ENCODE peak calls at places on chromosomes 3 and 15, in seven cellular contexts. X is GM20000, Q is right lobe of liver, S is lung, B is IMR-90, E is neural crest cell, D is dorsolateral prefrontal cortex. R is an unnamed sample.

GRCh38 chr3:116029286-116029685 is 406.0 kb downstream of the GAP43 start:
- DNase-seq in X (no peak), Q (no peak), S (no peak), B (no peak), E (no peak), D (no peak), R (no peak)

GRCh38 chr3:46695962-46696922 is 2.8 kb upstream of the ALS2CL start:
- DNase-seq in X (no peak), Q (no peak), S (no peak), B (peak; percentile 29), E (no peak), D (peak; percentile 29), R (no peak)

GRCh38 chr3:151146071-151146730 is 56.8 kb downstream of the GPR171 start:
- DNase-seq in X (peak; percentile 66), Q (peak; percentile 73), S (peak; percentile 68), B (peak; percentile 69), E (peak; percentile 55), D (peak; percentile 78), R (peak; percentile 54)

GRCh38 chr3:35966629-35967464 is 327.5 kb downstream of the ARPP21 start:
- DNase-seq in X (no peak), Q (no peak), S (no peak), B (no peak), E (no peak), D (no peak), R (no peak)

GRCh38 chr3:65889707-65890099 is 149.0 kb downstream of the MAGI1 start:
- DNase-seq in X (no peak), Q (no peak), S (no peak), B (no peak), E (no peak), D (no peak), R (no peak)

GRCh38 chr15:84822774-84823579 is 5.8 kb downstream of the ALPK3 start:
- DNase-seq in X (no peak), Q (no peak), S (no peak), B (no peak), E (no peak), D (no peak), R (no peak)

GRCh38 chr3:73868688-73869315 is 244.1 kb upstream of the PDZRN3 start:
- DNase-seq in X (no peak), Q (no peak), S (no peak), B (peak; percentile 38), E (peak; percentile 54), D (peak; percentile 59), R (peak; percentile 20)

GRCh38 chr15:74130089-74130848 is at the start of gene ISLR2:
- DNase-seq in X (no peak), Q (no peak), S (no peak), B (no peak), E (no peak), D (peak; percentile 33), R (no peak)

GRCh38 chr3:129118745-129119144 is 2.9 kb downstream of the RAB43 start:
- DNase-seq in X (no peak), Q (no peak), S (no peak), B (no peak), E (no peak), D (no peak), R (no peak)

GRCh38 chr3:171088984-171089754 is 62.6 kb upstream of the SLC2A2 start:
- DNase-seq in X (no peak), Q (no peak), S (no peak), B (peak; percentile 95), E (no peak), D (no peak), R (no peak)

GRCh38 chr3:10845839-10846656 is 30.0 kb downstream of the SLC6A11 start:
- DNase-seq in X (no peak), Q (no peak), S (no peak), B (no peak), E (no peak), D (no peak), R (peak; percentile 28)

GRCh38 chr3:23806322-23807160 is 786 bp downstream of the UBE2E1 start:
- DNase-seq in X (peak; percentile 67), Q (peak; percentile 63), S (peak; percentile 29), B (no peak), E (peak; percentile 21), D (no peak), R (peak; percentile 57)

GRCh38 chr3:107942244-107942643 is 148.6 kb downstream of the CD47 start:
- DNase-seq in X (no peak), Q (no peak), S (no peak), B (peak; percentile 13), E (no peak), D (no peak), R (peak; percentile 11)

GRCh38 chr3:14905055-14905657 is 42.2 kb upstream of the NR2C2 start:
- DNase-seq in X (no peak), Q (no peak), S (no peak), B (no peak), E (no peak), D (no peak), R (no peak)

GRCh38 chr3:107630779-107631178 is 108.0 kb downstream of the BBX start:
- DNase-seq in X (no peak), Q (no peak), S (no peak), B (no peak), E (no peak), D (no peak), R (no peak)

GRCh38 chr15:40087991-40088928 is 20.4 kb downstream of the BMF start:
- DNase-seq in X (no peak), Q (peak; percentile 84), S (no peak), B (no peak), E (no peak), D (no peak), R (no peak)

GRCh38 chr3:18444597-18445420 is 19.7 kb upstream of the SATB1 start:
- DNase-seq in X (peak; percentile 83), Q (peak; percentile 80), S (peak; percentile 56), B (peak; percentile 40), E (peak; percentile 70), D (no peak), R (peak; percentile 84)

GRCh38 chr3:107222927-107223326 is 154.3 kb upstream of the CCDC54 start:
- DNase-seq in X (no peak), Q (no peak), S (no peak), B (peak; percentile 88), E (no peak), D (no peak), R (no peak)

GRCh38 chr3:12227833-12228232 is 61.0 kb upstream of the PPARG start:
- DNase-seq in X (no peak), Q (no peak), S (no peak), B (peak; percentile 80), E (no peak), D (no peak), R (no peak)

GRCh38 chr3:45612918-45613602 is 18.5 kb downstream of the LIMD1 start:
- DNase-seq in X (peak; percentile 28), Q (no peak), S (no peak), B (peak; percentile 23), E (no peak), D (no peak), R (peak; percentile 47)

GRCh38 chr3:9681011-9681722 is 22.5 kb upstream of the CPNE9 start:
- DNase-seq in X (no peak), Q (no peak), S (no peak), B (no peak), E (no peak), D (no peak), R (no peak)

GRCh38 chr15:99423186-99424130 is 142.3 kb upstream of the MEF2A start:
- DNase-seq in X (no peak), Q (peak; percentile 40), S (no peak), B (no peak), E (no peak), D (peak; percentile 7), R (no peak)

GRCh38 chr3:66036586-66037061 is 2.1 kb downstream of the MAGI1 start:
- DNase-seq in X (no peak), Q (no peak), S (peak; percentile 37), B (peak; percentile 50), E (no peak), D (no peak), R (no peak)

GRCh38 chr15:76150508-76150907 is 90.7 kb downstream of the TMEM266 start:
- DNase-seq in X (no peak), Q (peak; percentile 69), S (no peak), B (no peak), E (no peak), D (no peak), R (no peak)

GRCh38 chr3:131591394-131591990 is 88.7 kb upstream of the MRPL3 start:
- DNase-seq in X (no peak), Q (no peak), S (no peak), B (peak; percentile 36), E (no peak), D (no peak), R (no peak)

GRCh38 chr3:103308921-103309320 is 874.1 kb downstream of the ZPLD1 start:
- DNase-seq in X (no peak), Q (no peak), S (no peak), B (no peak), E (no peak), D (no peak), R (no peak)

GRCh38 chr3:159785276-159785675 is 203.4 kb upstream of the IL12A start:
- DNase-seq in X (no peak), Q (no peak), S (no peak), B (peak; percentile 40), E (no peak), D (no peak), R (no peak)

GRCh38 chr15:83304861-83305661 is 20.6 kb upstream of the BNC1 start:
- DNase-seq in X (no peak), Q (no peak), S (no peak), B (peak; percentile 26), E (no peak), D (no peak), R (no peak)
- TF ChIP-seq CTCF in X (no peak), Q (no peak), S (no peak), B (no peak), E (no peak), D (no peak), R (no peak)

GRCh38 chr15:88450125-88450798 is 16.9 kb downstream of the MRPL46 start:
- DNase-seq in X (peak; percentile 69), Q (no peak), S (peak; percentile 38), B (peak; percentile 66), E (peak; percentile 85), D (peak; percentile 93), R (peak; percentile 75)
- TF ChIP-seq CTCF in X (peak; percentile 66), Q (peak; percentile 43), S (no peak), B (peak; percentile 77), E (peak; percentile 89), D (peak; percentile 84), R (peak; percentile 70)

GRCh38 chr3:157113832-157114505 is 46.0 kb downstream of the CCNL1 start:
- DNase-seq in X (no peak), Q (no peak), S (no peak), B (no peak), E (no peak), D (no peak), R (no peak)
- TF ChIP-seq CTCF in X (no peak), Q (no peak), S (no peak), B (no peak), E (peak; percentile 38), D (no peak), R (no peak)

DNA sequence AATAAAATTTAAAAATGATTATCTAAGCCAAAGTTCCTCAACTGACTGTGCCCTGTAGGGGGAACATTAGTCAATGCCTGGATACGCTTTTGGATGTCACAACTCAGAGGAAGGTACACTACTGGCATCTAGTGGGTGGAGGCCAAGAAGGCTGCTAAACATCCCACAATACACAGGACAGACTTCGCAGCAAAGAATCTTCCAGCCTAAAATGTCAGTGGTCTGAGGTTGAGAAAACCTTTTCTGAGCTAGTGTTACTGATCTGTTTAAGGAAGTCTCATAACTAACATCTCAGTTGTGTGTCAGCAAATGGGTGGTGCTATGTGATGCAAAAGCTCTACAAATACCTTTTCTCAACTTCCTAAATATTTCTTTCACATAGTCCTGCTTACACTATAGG is 20.9 kb upstream of the LDHAL6B start:
- DNase-seq in X (no peak), Q (no peak), S (no peak), B (no peak), E (no peak), D (no peak), R (no peak)
- TF ChIP-seq CTCF in X (no peak), Q (no peak), S (no peak), B (peak; percentile 2), E (no peak), D (peak; percentile 4), R (no peak)

GRCh38 chr3:39130693-39131265 is 22.6 kb downstream of the CSRNP1 start:
- DNase-seq in X (no peak), Q (no peak), S (no peak), B (no peak), E (no peak), D (no peak), R (no peak)
- TF ChIP-seq CTCF in X (no peak), Q (no peak), S (no peak), B (no peak), E (no peak), D (no peak), R (no peak)

R was measured in GM13976.